ENCODE peak calls at places on chromosomes 11 and 22, in eight cellular contexts. One of them, this sample, is unnamed.

GRCh38 chr11:121553367-121553766 is 100.6 kb upstream of the SORL1-AS1 start:
- DNase-seq in chondrocyte: no peak
- DNase-seq in activated T-cell treated with anti-CD3 and anti-CD28 coated beads, Interleukin-2, amount 50 U/mL, for 72 hours: no peak
- DNase-seq in MV-4-11: no peak
- DNase-seq in WTC11: no peak
- DNase-seq in stimulated activated CD4-positive, alpha-beta T cell treated with anti-CD3 and anti-CD28 coated beads, Interleukin-12 subunit alpha, Interleukin-12 subunit beta, amount 100 ng/mL, for 24 hours: no peak
- DNase-seq in CD8-positive, alpha-beta T cell: no peak
- DNase-seq in frontal cortex: no peak
- DNase-seq in this sample: no peak

GRCh38 chr11:73326929-73327811 is 19.1 kb downstream of the ARHGEF17 start:
- DNase-seq in chondrocyte: no peak
- DNase-seq in activated T-cell treated with anti-CD3 and anti-CD28 coated beads, Interleukin-2, amount 50 U/mL, for 72 hours: peak
- DNase-seq in MV-4-11: peak
- DNase-seq in WTC11: no peak
- DNase-seq in stimulated activated CD4-positive, alpha-beta T cell treated with anti-CD3 and anti-CD28 coated beads, Interleukin-12 subunit alpha, Interleukin-12 subunit beta, amount 100 ng/mL, for 24 hours: no peak
- DNase-seq in CD8-positive, alpha-beta T cell: no peak
- DNase-seq in frontal cortex: no peak
- DNase-seq in this sample: no peak

GRCh38 chr11:125165111-125165663 is 636 bp downstream of the PKNOX2 start:
- DNase-seq in chondrocyte: no peak
- DNase-seq in activated T-cell treated with anti-CD3 and anti-CD28 coated beads, Interleukin-2, amount 50 U/mL, for 72 hours: peak
- DNase-seq in MV-4-11: no peak
- DNase-seq in WTC11: peak
- DNase-seq in stimulated activated CD4-positive, alpha-beta T cell treated with anti-CD3 and anti-CD28 coated beads, Interleukin-12 subunit alpha, Interleukin-12 subunit beta, amount 100 ng/mL, for 24 hours: no peak
- DNase-seq in CD8-positive, alpha-beta T cell: no peak
- DNase-seq in frontal cortex: no peak
- DNase-seq in this sample: no peak

GRCh38 chr11:32792948-32793475 is 1.4 kb downstream of the CCDC73 start:
- DNase-seq in chondrocyte: no peak
- DNase-seq in activated T-cell treated with anti-CD3 and anti-CD28 coated beads, Interleukin-2, amount 50 U/mL, for 72 hours: peak
- DNase-seq in MV-4-11: peak
- DNase-seq in WTC11: peak
- DNase-seq in stimulated activated CD4-positive, alpha-beta T cell treated with anti-CD3 and anti-CD28 coated beads, Interleukin-12 subunit alpha, Interleukin-12 subunit beta, amount 100 ng/mL, for 24 hours: peak
- DNase-seq in CD8-positive, alpha-beta T cell: peak
- DNase-seq in frontal cortex: peak
- DNase-seq in this sample: peak

GRCh38 chr11:35541621-35542375 is 16.4 kb upstream of the PAMR1 start:
- DNase-seq in chondrocyte: no peak
- DNase-seq in activated T-cell treated with anti-CD3 and anti-CD28 coated beads, Interleukin-2, amount 50 U/mL, for 72 hours: no peak
- DNase-seq in MV-4-11: no peak
- DNase-seq in WTC11: no peak
- DNase-seq in stimulated activated CD4-positive, alpha-beta T cell treated with anti-CD3 and anti-CD28 coated beads, Interleukin-12 subunit alpha, Interleukin-12 subunit beta, amount 100 ng/mL, for 24 hours: no peak
- DNase-seq in CD8-positive, alpha-beta T cell: no peak
- DNase-seq in frontal cortex: no peak
- DNase-seq in this sample: no peak

GRCh38 chr11:11963842-11964773 is 44.3 kb downstream of the DKK3 start:
- DNase-seq in chondrocyte: no peak
- DNase-seq in activated T-cell treated with anti-CD3 and anti-CD28 coated beads, Interleukin-2, amount 50 U/mL, for 72 hours: no peak
- DNase-seq in MV-4-11: no peak
- DNase-seq in WTC11: no peak
- DNase-seq in stimulated activated CD4-positive, alpha-beta T cell treated with anti-CD3 and anti-CD28 coated beads, Interleukin-12 subunit alpha, Interleukin-12 subunit beta, amount 100 ng/mL, for 24 hours: no peak
- DNase-seq in CD8-positive, alpha-beta T cell: no peak
- DNase-seq in frontal cortex: no peak
- DNase-seq in this sample: no peak

GRCh38 chr11:27916541-27917100 is 191.3 kb downstream of the KIF18A start:
- DNase-seq in chondrocyte: no peak
- DNase-seq in activated T-cell treated with anti-CD3 and anti-CD28 coated beads, Interleukin-2, amount 50 U/mL, for 72 hours: no peak
- DNase-seq in MV-4-11: no peak
- DNase-seq in WTC11: no peak
- DNase-seq in stimulated activated CD4-positive, alpha-beta T cell treated with anti-CD3 and anti-CD28 coated beads, Interleukin-12 subunit alpha, Interleukin-12 subunit beta, amount 100 ng/mL, for 24 hours: no peak
- DNase-seq in CD8-positive, alpha-beta T cell: no peak
- DNase-seq in frontal cortex: no peak
- DNase-seq in this sample: no peak

GRCh38 chr11:79694368-79694767 is 253.5 kb upstream of the TENM4 start:
- DNase-seq in chondrocyte: no peak
- DNase-seq in activated T-cell treated with anti-CD3 and anti-CD28 coated beads, Interleukin-2, amount 50 U/mL, for 72 hours: no peak
- DNase-seq in MV-4-11: no peak
- DNase-seq in WTC11: no peak
- DNase-seq in stimulated activated CD4-positive, alpha-beta T cell treated with anti-CD3 and anti-CD28 coated beads, Interleukin-12 subunit alpha, Interleukin-12 subunit beta, amount 100 ng/mL, for 24 hours: no peak
- DNase-seq in CD8-positive, alpha-beta T cell: no peak
- DNase-seq in frontal cortex: no peak
- DNase-seq in this sample: no peak

GRCh38 chr11:36030707-36031365 is 87.0 kb downstream of the LDLRAD3 start:
- DNase-seq in chondrocyte: no peak
- DNase-seq in activated T-cell treated with anti-CD3 and anti-CD28 coated beads, Interleukin-2, amount 50 U/mL, for 72 hours: no peak
- DNase-seq in MV-4-11: no peak
- DNase-seq in WTC11: no peak
- DNase-seq in stimulated activated CD4-positive, alpha-beta T cell treated with anti-CD3 and anti-CD28 coated beads, Interleukin-12 subunit alpha, Interleukin-12 subunit beta, amount 100 ng/mL, for 24 hours: no peak
- DNase-seq in CD8-positive, alpha-beta T cell: no peak
- DNase-seq in frontal cortex: peak
- DNase-seq in this sample: no peak

GRCh38 chr11:46363031-46363407 is 15.8 kb downstream of the DGKZ start:
- DNase-seq in chondrocyte: no peak
- DNase-seq in activated T-cell treated with anti-CD3 and anti-CD28 coated beads, Interleukin-2, amount 50 U/mL, for 72 hours: no peak
- DNase-seq in MV-4-11: peak
- DNase-seq in WTC11: no peak
- DNase-seq in stimulated activated CD4-positive, alpha-beta T cell treated with anti-CD3 and anti-CD28 coated beads, Interleukin-12 subunit alpha, Interleukin-12 subunit beta, amount 100 ng/mL, for 24 hours: no peak
- DNase-seq in CD8-positive, alpha-beta T cell: peak
- DNase-seq in frontal cortex: peak
- DNase-seq in this sample: no peak

GRCh38 chr11:34887260-34887659 is 28.9 kb downstream of the APIP start:
- DNase-seq in chondrocyte: no peak
- DNase-seq in activated T-cell treated with anti-CD3 and anti-CD28 coated beads, Interleukin-2, amount 50 U/mL, for 72 hours: no peak
- DNase-seq in MV-4-11: no peak
- DNase-seq in WTC11: no peak
- DNase-seq in stimulated activated CD4-positive, alpha-beta T cell treated with anti-CD3 and anti-CD28 coated beads, Interleukin-12 subunit alpha, Interleukin-12 subunit beta, amount 100 ng/mL, for 24 hours: no peak
- DNase-seq in CD8-positive, alpha-beta T cell: no peak
- DNase-seq in frontal cortex: no peak
- DNase-seq in this sample: no peak

GRCh38 chr11:12397953-12398352 is 20.6 kb downstream of the PARVA start:
- DNase-seq in chondrocyte: no peak
- DNase-seq in activated T-cell treated with anti-CD3 and anti-CD28 coated beads, Interleukin-2, amount 50 U/mL, for 72 hours: no peak
- DNase-seq in MV-4-11: no peak
- DNase-seq in WTC11: no peak
- DNase-seq in stimulated activated CD4-positive, alpha-beta T cell treated with anti-CD3 and anti-CD28 coated beads, Interleukin-12 subunit alpha, Interleukin-12 subunit beta, amount 100 ng/mL, for 24 hours: no peak
- DNase-seq in CD8-positive, alpha-beta T cell: no peak
- DNase-seq in frontal cortex: no peak
- DNase-seq in this sample: no peak

GRCh38 chr11:132734217-132734616 is 798.1 kb downstream of the OPCML start:
- DNase-seq in chondrocyte: no peak
- DNase-seq in activated T-cell treated with anti-CD3 and anti-CD28 coated beads, Interleukin-2, amount 50 U/mL, for 72 hours: no peak
- DNase-seq in MV-4-11: no peak
- DNase-seq in WTC11: no peak
- DNase-seq in stimulated activated CD4-positive, alpha-beta T cell treated with anti-CD3 and anti-CD28 coated beads, Interleukin-12 subunit alpha, Interleukin-12 subunit beta, amount 100 ng/mL, for 24 hours: no peak
- DNase-seq in CD8-positive, alpha-beta T cell: no peak
- DNase-seq in frontal cortex: no peak
- DNase-seq in this sample: no peak

GRCh38 chr11:109706940-109707339 is 284.9 kb downstream of the C11orf87 start:
- DNase-seq in chondrocyte: no peak
- DNase-seq in activated T-cell treated with anti-CD3 and anti-CD28 coated beads, Interleukin-2, amount 50 U/mL, for 72 hours: no peak
- DNase-seq in MV-4-11: peak
- DNase-seq in WTC11: no peak
- DNase-seq in stimulated activated CD4-positive, alpha-beta T cell treated with anti-CD3 and anti-CD28 coated beads, Interleukin-12 subunit alpha, Interleukin-12 subunit beta, amount 100 ng/mL, for 24 hours: no peak
- DNase-seq in CD8-positive, alpha-beta T cell: no peak
- DNase-seq in frontal cortex: no peak
- DNase-seq in this sample: no peak

GRCh38 chr11:120212259-120212888 is 1.5 kb downstream of the OAF start:
- DNase-seq in chondrocyte: no peak
- DNase-seq in activated T-cell treated with anti-CD3 and anti-CD28 coated beads, Interleukin-2, amount 50 U/mL, for 72 hours: no peak
- DNase-seq in MV-4-11: no peak
- DNase-seq in WTC11: no peak
- DNase-seq in stimulated activated CD4-positive, alpha-beta T cell treated with anti-CD3 and anti-CD28 coated beads, Interleukin-12 subunit alpha, Interleukin-12 subunit beta, amount 100 ng/mL, for 24 hours: no peak
- DNase-seq in CD8-positive, alpha-beta T cell: no peak
- DNase-seq in frontal cortex: no peak
- DNase-seq in this sample: no peak

GRCh38 chr11:107928767-107929507 is 689 bp downstream of the RAB39A start:
- DNase-seq in chondrocyte: no peak
- DNase-seq in activated T-cell treated with anti-CD3 and anti-CD28 coated beads, Interleukin-2, amount 50 U/mL, for 72 hours: peak
- DNase-seq in MV-4-11: peak
- DNase-seq in WTC11: peak
- DNase-seq in stimulated activated CD4-positive, alpha-beta T cell treated with anti-CD3 and anti-CD28 coated beads, Interleukin-12 subunit alpha, Interleukin-12 subunit beta, amount 100 ng/mL, for 24 hours: no peak
- DNase-seq in CD8-positive, alpha-beta T cell: no peak
- DNase-seq in frontal cortex: peak
- DNase-seq in this sample: peak

GRCh38 chr11:115739878-115740277 is 235.7 kb upstream of the CADM1 start:
- DNase-seq in chondrocyte: no peak
- DNase-seq in activated T-cell treated with anti-CD3 and anti-CD28 coated beads, Interleukin-2, amount 50 U/mL, for 72 hours: no peak
- DNase-seq in MV-4-11: no peak
- DNase-seq in WTC11: no peak
- DNase-seq in stimulated activated CD4-positive, alpha-beta T cell treated with anti-CD3 and anti-CD28 coated beads, Interleukin-12 subunit alpha, Interleukin-12 subunit beta, amount 100 ng/mL, for 24 hours: no peak
- DNase-seq in CD8-positive, alpha-beta T cell: no peak
- DNase-seq in frontal cortex: no peak
- DNase-seq in this sample: no peak

GRCh38 chr22:24424901-24425775 is 2.3 kb upstream of the ADORA2A start:
- DNase-seq in chondrocyte: no peak
- DNase-seq in activated T-cell treated with anti-CD3 and anti-CD28 coated beads, Interleukin-2, amount 50 U/mL, for 72 hours: no peak
- DNase-seq in MV-4-11: no peak
- DNase-seq in WTC11: no peak
- DNase-seq in stimulated activated CD4-positive, alpha-beta T cell treated with anti-CD3 and anti-CD28 coated beads, Interleukin-12 subunit alpha, Interleukin-12 subunit beta, amount 100 ng/mL, for 24 hours: no peak
- DNase-seq in CD8-positive, alpha-beta T cell: no peak
- DNase-seq in frontal cortex: no peak
- DNase-seq in this sample: no peak

GRCh38 chr11:82229346-82229745 is 504.3 kb downstream of the FAM181B start:
- DNase-seq in chondrocyte: no peak
- DNase-seq in activated T-cell treated with anti-CD3 and anti-CD28 coated beads, Interleukin-2, amount 50 U/mL, for 72 hours: no peak
- DNase-seq in MV-4-11: peak
- DNase-seq in WTC11: no peak
- DNase-seq in stimulated activated CD4-positive, alpha-beta T cell treated with anti-CD3 and anti-CD28 coated beads, Interleukin-12 subunit alpha, Interleukin-12 subunit beta, amount 100 ng/mL, for 24 hours: no peak
- DNase-seq in CD8-positive, alpha-beta T cell: no peak
- DNase-seq in frontal cortex: no peak
- DNase-seq in this sample: no peak

GRCh38 chr11:82859746-82860145 is 40.5 kb downstream of the PRCP start:
- DNase-seq in chondrocyte: no peak
- DNase-seq in activated T-cell treated with anti-CD3 and anti-CD28 coated beads, Interleukin-2, amount 50 U/mL, for 72 hours: no peak
- DNase-seq in MV-4-11: no peak
- DNase-seq in WTC11: no peak
- DNase-seq in stimulated activated CD4-positive, alpha-beta T cell treated with anti-CD3 and anti-CD28 coated beads, Interleukin-12 subunit alpha, Interleukin-12 subunit beta, amount 100 ng/mL, for 24 hours: no peak
- DNase-seq in CD8-positive, alpha-beta T cell: no peak
- DNase-seq in frontal cortex: no peak
- DNase-seq in this sample: no peak

GRCh38 chr22:20576445-20576816 is 69.0 kb downstream of the MED15 start:
- DNase-seq in chondrocyte: no peak
- DNase-seq in activated T-cell treated with anti-CD3 and anti-CD28 coated beads, Interleukin-2, amount 50 U/mL, for 72 hours: no peak
- DNase-seq in MV-4-11: peak
- DNase-seq in WTC11: no peak
- DNase-seq in stimulated activated CD4-positive, alpha-beta T cell treated with anti-CD3 and anti-CD28 coated beads, Interleukin-12 subunit alpha, Interleukin-12 subunit beta, amount 100 ng/mL, for 24 hours: no peak
- DNase-seq in CD8-positive, alpha-beta T cell: no peak
- DNase-seq in frontal cortex: no peak
- DNase-seq in this sample: no peak

GRCh38 chr11:66877585-66877984 is 20.7 kb downstream of the LRFN4 start:
- DNase-seq in chondrocyte: no peak
- DNase-seq in activated T-cell treated with anti-CD3 and anti-CD28 coated beads, Interleukin-2, amount 50 U/mL, for 72 hours: no peak
- DNase-seq in MV-4-11: no peak
- DNase-seq in WTC11: no peak
- DNase-seq in stimulated activated CD4-positive, alpha-beta T cell treated with anti-CD3 and anti-CD28 coated beads, Interleukin-12 subunit alpha, Interleukin-12 subunit beta, amount 100 ng/mL, for 24 hours: no peak
- DNase-seq in CD8-positive, alpha-beta T cell: no peak
- DNase-seq in frontal cortex: no peak
- DNase-seq in this sample: no peak

GRCh38 chr22:46074771-46075551 is 75.4 kb upstream of the PPARA start:
- DNase-seq in chondrocyte: peak
- DNase-seq in activated T-cell treated with anti-CD3 and anti-CD28 coated beads, Interleukin-2, amount 50 U/mL, for 72 hours: no peak
- DNase-seq in MV-4-11: no peak
- DNase-seq in WTC11: no peak
- DNase-seq in stimulated activated CD4-positive, alpha-beta T cell treated with anti-CD3 and anti-CD28 coated beads, Interleukin-12 subunit alpha, Interleukin-12 subunit beta, amount 100 ng/mL, for 24 hours: no peak
- DNase-seq in CD8-positive, alpha-beta T cell: no peak
- DNase-seq in frontal cortex: no peak
- DNase-seq in this sample: no peak

GRCh38 chr11:1924646-1925372 is 5.3 kb downstream of the TNNT3 start:
- DNase-seq in chondrocyte: peak
- DNase-seq in activated T-cell treated with anti-CD3 and anti-CD28 coated beads, Interleukin-2, amount 50 U/mL, for 72 hours: no peak
- DNase-seq in MV-4-11: no peak
- DNase-seq in WTC11: no peak
- DNase-seq in stimulated activated CD4-positive, alpha-beta T cell treated with anti-CD3 and anti-CD28 coated beads, Interleukin-12 subunit alpha, Interleukin-12 subunit beta, amount 100 ng/mL, for 24 hours: no peak
- DNase-seq in CD8-positive, alpha-beta T cell: no peak
- DNase-seq in frontal cortex: no peak
- DNase-seq in this sample: no peak

GRCh38 chr11:1116666-1117390 is 40.9 kb upstream of the MUC5AC start:
- DNase-seq in chondrocyte: peak
- DNase-seq in activated T-cell treated with anti-CD3 and anti-CD28 coated beads, Interleukin-2, amount 50 U/mL, for 72 hours: no peak
- DNase-seq in MV-4-11: no peak
- DNase-seq in WTC11: no peak
- DNase-seq in stimulated activated CD4-positive, alpha-beta T cell treated with anti-CD3 and anti-CD28 coated beads, Interleukin-12 subunit alpha, Interleukin-12 subunit beta, amount 100 ng/mL, for 24 hours: no peak
- DNase-seq in CD8-positive, alpha-beta T cell: no peak
- DNase-seq in frontal cortex: no peak
- DNase-seq in this sample: no peak

GRCh38 chr11:11931461-11932055 is 76.9 kb downstream of the DKK3 start:
- DNase-seq in chondrocyte: no peak
- DNase-seq in activated T-cell treated with anti-CD3 and anti-CD28 coated beads, Interleukin-2, amount 50 U/mL, for 72 hours: no peak
- DNase-seq in MV-4-11: peak
- DNase-seq in WTC11: no peak
- DNase-seq in stimulated activated CD4-positive, alpha-beta T cell treated with anti-CD3 and anti-CD28 coated beads, Interleukin-12 subunit alpha, Interleukin-12 subunit beta, amount 100 ng/mL, for 24 hours: no peak
- DNase-seq in CD8-positive, alpha-beta T cell: peak
- DNase-seq in frontal cortex: peak
- DNase-seq in this sample: no peak

GRCh38 chr22:49371325-49372110 is 456.2 kb downstream of the BRD1 start:
- DNase-seq in chondrocyte: peak
- DNase-seq in activated T-cell treated with anti-CD3 and anti-CD28 coated beads, Interleukin-2, amount 50 U/mL, for 72 hours: no peak
- DNase-seq in MV-4-11: no peak
- DNase-seq in WTC11: peak
- DNase-seq in stimulated activated CD4-positive, alpha-beta T cell treated with anti-CD3 and anti-CD28 coated beads, Interleukin-12 subunit alpha, Interleukin-12 subunit beta, amount 100 ng/mL, for 24 hours: no peak
- DNase-seq in CD8-positive, alpha-beta T cell: no peak
- DNase-seq in frontal cortex: no peak
- DNase-seq in this sample: no peak

GRCh38 chr11:9982127-9982795 is 311.8 kb downstream of the SBF2 start:
- DNase-seq in chondrocyte: no peak
- DNase-seq in activated T-cell treated with anti-CD3 and anti-CD28 coated beads, Interleukin-2, amount 50 U/mL, for 72 hours: no peak
- DNase-seq in MV-4-11: no peak
- DNase-seq in WTC11: no peak
- DNase-seq in stimulated activated CD4-positive, alpha-beta T cell treated with anti-CD3 and anti-CD28 coated beads, Interleukin-12 subunit alpha, Interleukin-12 subunit beta, amount 100 ng/mL, for 24 hours: no peak
- DNase-seq in CD8-positive, alpha-beta T cell: no peak
- DNase-seq in frontal cortex: no peak
- DNase-seq in this sample: no peak

GRCh38 chr11:10934293-10934850 is 76.5 kb upstream of the ZBED5 start:
- DNase-seq in chondrocyte: no peak
- DNase-seq in activated T-cell treated with anti-CD3 and anti-CD28 coated beads, Interleukin-2, amount 50 U/mL, for 72 hours: no peak
- DNase-seq in MV-4-11: no peak
- DNase-seq in WTC11: no peak
- DNase-seq in stimulated activated CD4-positive, alpha-beta T cell treated with anti-CD3 and anti-CD28 coated beads, Interleukin-12 subunit alpha, Interleukin-12 subunit beta, amount 100 ng/mL, for 24 hours: no peak
- DNase-seq in CD8-positive, alpha-beta T cell: no peak
- DNase-seq in frontal cortex: no peak
- DNase-seq in this sample: no peak

GRCh38 chr11:11022126-11022730 is 164.4 kb upstream of the ZBED5 start:
- DNase-seq in chondrocyte: no peak
- DNase-seq in activated T-cell treated with anti-CD3 and anti-CD28 coated beads, Interleukin-2, amount 50 U/mL, for 72 hours: peak
- DNase-seq in MV-4-11: no peak
- DNase-seq in WTC11: no peak
- DNase-seq in stimulated activated CD4-positive, alpha-beta T cell treated with anti-CD3 and anti-CD28 coated beads, Interleukin-12 subunit alpha, Interleukin-12 subunit beta, amount 100 ng/mL, for 24 hours: no peak
- DNase-seq in CD8-positive, alpha-beta T cell: no peak
- DNase-seq in frontal cortex: peak
- DNase-seq in this sample: no peak